ENCODE peak calls at places on chromosomes 1 and 21, in ten cellular contexts. E is Peyer's patch, Z is ovary, X is stomach, M is heart left ventricle, N is esophagus squamous epithelium, H is body of pancreas, D is esophagus muscularis mucosa, S is IMR-90, I is transverse colon. Q is an unnamed sample.

GRCh38 chr1:201015551-201016091 is 7.9 kb downstream of the KIF21B start:
- DNase-seq in S (peak), I (no peak), H (no peak), D (no peak), N (no peak), X (no peak), Z (no peak), M (no peak), E (no peak), Q (no peak)

GRCh38 chr1:6646499-6647148 is 22.0 kb downstream of the THAP3 start:
- DNase-seq in Z (no peak), H (peak), I (no peak), E (no peak), D (no peak), M (peak), X (peak), N (no peak), S (peak), Q (no peak)

GRCh38 chr21:32140212-32141008 is 138.4 kb downstream of the MIS18A start:
- DNase-seq in N (no peak), E (no peak), M (no peak), X (no peak), Z (no peak), S (no peak), H (no peak), I (no peak), D (peak), Q (no peak)

GRCh38 chr1:184622136-184622823 is 132.4 kb downstream of the EDEM3 start:
- DNase-seq in Z (peak), I (peak), X (peak), S (peak), N (no peak), E (peak), M (peak), D (peak), H (no peak), Q (peak)

GRCh38 chr1:90724361-90724760 is 7.3 kb upstream of the BARHL2 start:
- DNase-seq in S (no peak), I (no peak), H (no peak), M (no peak), Z (no peak), X (no peak), D (peak), N (no peak), E (no peak), Q (no peak)

GRCh38 chr1:208850441-208850840 is 606.3 kb upstream of the PLXNA2 start:
- DNase-seq in Z (no peak), N (no peak), M (no peak), D (no peak), H (no peak), X (no peak), I (no peak), S (no peak), E (no peak), Q (no peak)

GRCh38 chr1:59367269-59368006 is 70.5 kb downstream of the FGGY start:
- DNase-seq in H (peak), Z (peak), I (peak), D (no peak), N (no peak), S (peak), E (peak), X (peak), M (peak), Q (peak)

GRCh38 chr1:200039849-200040479 is 12.5 kb downstream of the NR5A2 start:
- DNase-seq in M (no peak), I (no peak), S (no peak), D (no peak), E (no peak), H (no peak), Z (no peak), X (no peak), N (no peak), Q (no peak)

GRCh38 chr1:175714350-175714749 is 29.0 kb downstream of the TNR start:
- DNase-seq in X (no peak), S (no peak), N (no peak), Z (no peak), H (no peak), I (no peak), E (no peak), M (no peak), D (no peak), Q (no peak)

GRCh38 chr1:206766251-206766856 is 4.2 kb upstream of the IL19 start:
- DNase-seq in X (peak), Z (no peak), D (no peak), E (peak), M (peak), H (no peak), S (peak), I (peak), N (no peak), Q (peak)

GRCh38 chr1:85447000-85447943 is 17.7 kb downstream of the DDAH1 start:
- DNase-seq in I (no peak), M (no peak), Z (no peak), S (peak), E (no peak), D (no peak), H (no peak), X (no peak), N (no peak), Q (no peak)

GRCh38 chr1:15584489-15585363 is at the start of gene AGMAT:
- DNase-seq in X (peak), M (no peak), E (peak), S (no peak), Z (peak), I (peak), N (no peak), D (no peak), H (peak), Q (no peak)

GRCh38 chr1:246165826-246166709 is 341.0 kb downstream of the SMYD3 start:
- DNase-seq in Z (no peak), H (no peak), D (peak), I (peak), X (no peak), S (no peak), N (no peak), M (no peak), E (no peak), Q (no peak)

GRCh38 chr1:14768589-14769304 is 170.3 kb downstream of the KAZN start:
- DNase-seq in D (no peak), I (no peak), S (no peak), Z (no peak), N (no peak), E (no peak), X (no peak), H (peak), M (no peak), Q (no peak)

GRCh38 chr1:46622341-46622740 is 5.7 kb upstream of the MOB3C start:
- DNase-seq in S (peak), N (no peak), X (peak), M (no peak), E (no peak), H (peak), Z (no peak), I (peak), D (no peak), Q (no peak)

GRCh38 chr1:36081926-36082485 is 1.9 kb upstream of the TEKT2 start:
- DNase-seq in I (no peak), N (no peak), Z (no peak), H (no peak), X (no peak), D (peak), E (no peak), S (no peak), M (no peak), Q (no peak)

GRCh38 chr21:45592208-45592619 is 50.0 kb upstream of the SLC19A1 start:
- DNase-seq in S (no peak), H (no peak), D (no peak), N (no peak), I (peak), X (no peak), Z (no peak), E (peak), M (no peak), Q (no peak)

GRCh38 chr1:185419718-185420117 is 102.7 kb upstream of the IVNS1ABP start:
- DNase-seq in H (no peak), X (no peak), S (no peak), I (no peak), E (no peak), N (no peak), Z (no peak), D (no peak), M (no peak), Q (no peak)

GRCh38 chr1:61914823-61915482 is 172.7 kb downstream of the PATJ start:
- DNase-seq in Z (no peak), S (no peak), X (no peak), I (no peak), N (no peak), H (no peak), M (no peak), E (no peak), D (no peak), Q (no peak)

GRCh38 chr1:84613026-84613425 is 38.8 kb upstream of the CTBS start:
- DNase-seq in Z (no peak), N (no peak), D (peak), S (peak), I (no peak), H (no peak), X (no peak), M (no peak), E (no peak), Q (no peak)

GRCh38 chr1:23118957-23119792 is 49.5 kb downstream of the LUZP1 start:
- DNase-seq in N (no peak), H (no peak), E (no peak), D (no peak), Z (no peak), S (peak), X (no peak), M (no peak), I (peak), Q (no peak)

GRCh38 chr1:71785470-71785869 is 496.9 kb downstream of the NEGR1 start:
- DNase-seq in E (no peak), I (no peak), S (no peak), Z (no peak), D (no peak), X (no peak), M (no peak), N (no peak), H (peak), Q (no peak)

GRCh38 chr1:71027991-71028390 is 19.6 kb downstream of the PTGER3 start:
- DNase-seq in S (no peak), M (no peak), H (no peak), E (no peak), I (no peak), Z (no peak), X (no peak), N (no peak), D (no peak), Q (no peak)

GRCh38 chr1:51234721-51235425 is 1.2 kb upstream of the RNF11 start:
- DNase-seq in D (peak), S (peak), E (peak), M (peak), I (peak), H (peak), N (peak), Z (peak), X (peak), Q (peak)

GRCh38 chr1:70220015-70220414 is 1.2 kb upstream of the SRSF11 start:
- DNase-seq in M (no peak), I (no peak), H (no peak), D (no peak), N (no peak), Z (no peak), S (no peak), E (no peak), X (no peak), Q (no peak)

GRCh38 chr21:35643176-35643575 is 417.1 kb downstream of the SETD4 start:
- DNase-seq in I (no peak), H (no peak), Z (no peak), E (no peak), N (no peak), D (peak), M (no peak), S (peak), X (no peak), Q (no peak)

GRCh38 chr1:113137563-113137962 is 64.6 kb downstream of the LRIG2 start:
- DNase-seq in M (no peak), D (no peak), I (no peak), H (no peak), X (no peak), E (no peak), N (no peak), Z (no peak), S (no peak), Q (no peak)

GRCh38 chr1:200979574-200980451 is 43.7 kb downstream of the KIF21B start:
- DNase-seq in H (no peak), X (peak), M (no peak), Z (no peak), I (peak), E (peak), N (no peak), S (no peak), D (no peak), Q (no peak)

GRCh38 chr1:76240321-76240720 is 165.8 kb downstream of the ST6GALNAC3 start:
- DNase-seq in Z (no peak), X (no peak), S (no peak), H (no peak), I (no peak), E (no peak), N (no peak), M (no peak), D (no peak), Q (no peak)

GRCh38 chr1:23529146-23530088 is 1.6 kb downstream of the E2F2 start:
- DNase-seq in X (no peak), H (no peak), N (no peak), E (peak), Z (no peak), D (no peak), I (peak), S (no peak), M (no peak), Q (no peak)

GRCh38 chr1:15620155-15620545 is 2.9 kb downstream of the DDI2 start:
- DNase-seq in N (no peak), Z (no peak), M (no peak), X (no peak), D (no peak), H (no peak), S (peak), I (no peak), E (no peak), Q (no peak)

GRCh38 chr1:227356582-227357228 is 38.4 kb upstream of the CDC42BPA start:
- DNase-seq in N (no peak), I (peak), Z (no peak), D (no peak), X (peak), M (no peak), H (peak), E (peak), S (no peak), Q (no peak)

GRCh38 chr21:46049890-46050650 is 47.8 kb upstream of the COL6A2 start:
- DNase-seq in D (peak), Z (no peak), S (no peak), N (no peak), I (no peak), M (no peak), X (no peak), H (no peak), E (peak), Q (no peak)

GRCh38 chr21:42846221-42846620 is 33.1 kb downstream of the WDR4 start:
- DNase-seq in E (peak), H (peak), I (no peak), X (no peak), S (no peak), Z (peak), M (no peak), N (no peak), D (no peak), Q (no peak)

GRCh38 chr1:203306089-203306969 is 1.0 kb downstream of the BTG2 start:
- DNase-seq in Z (peak), N (peak), E (peak), S (peak), M (peak), H (peak), X (peak), I (peak), D (no peak), Q (peak)

GRCh38 chr1:156766288-156767100 is 841 bp upstream of the PRCC start:
- DNase-seq in E (no peak), D (no peak), N (no peak), M (no peak), X (no peak), H (no peak), I (no peak), Z (no peak), S (no peak), Q (no peak)
- TF ChIP-seq CTCF in E (no peak), D (no peak), N (no peak), M (no peak), X (no peak), H (no peak), I (no peak), Z (no peak), S (no peak), Q (no peak)

DNA sequence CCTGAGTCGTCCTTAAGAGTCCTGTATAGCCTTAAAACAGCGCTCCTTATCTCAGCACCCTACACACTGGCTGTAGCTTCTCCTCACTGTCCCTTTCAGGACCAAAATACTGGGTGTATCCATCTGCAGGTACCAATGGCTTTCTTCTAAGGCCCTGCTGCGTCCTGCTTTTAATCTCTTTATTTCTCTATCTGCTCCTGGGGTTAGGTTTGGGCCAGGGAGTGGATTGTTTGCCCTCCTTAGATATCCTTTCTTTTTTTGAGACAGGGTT is 12.1 kb downstream of the IL6R start:
- DNase-seq in E (peak), Z (no peak), I (no peak), X (no peak), S (no peak), D (no peak), N (no peak), M (no peak), H (no peak), Q (no peak)
- H3K27ac ChIP-seq in E (no peak), Z (no peak), I (no peak), X (peak), S (no peak), D (peak), N (peak), M (no peak), H (no peak), Q (no peak)

GRCh38 chr1:39761557-39762260 is 9.4 kb downstream of the OXCT2 start:
- DNase-seq in H (no peak), I (no peak), S (no peak), E (no peak), N (no peak), Z (peak), X (no peak), M (no peak), D (no peak), Q (no peak)
- TF ChIP-seq POLR2A in H (no peak), I (no peak), S (no peak), E (no peak), N (no peak), Z (no peak), X (no peak), M (no peak), D (no peak), Q (no peak)

GRCh38 chr1:159775716-159776115 is 5.0 kb upstream of the DUSP23 start:
- DNase-seq in X (no peak), D (no peak), E (no peak), Z (no peak), S (no peak), M (no peak), N (no peak), H (no peak), I (no peak), Q (no peak)
- TF ChIP-seq CTCF in X (no peak), D (no peak), E (no peak), Z (no peak), S (no peak), M (no peak), N (no peak), H (no peak), I (no peak), Q (no peak)

Q was measured in tibial nerve.